ENCODE peak calls at places on chromosomes 5 and 9, in nine cellular contexts. Y, H, Z, T, F, C, M, N and L are unnamed samples.

GRCh38 chr5:41793156-41793770 is 77.0 kb downstream of the OXCT1 start:
- DNase-seq in Y (no peak), H (no peak), Z (no peak), T (peak; percentile 92), F (no peak), C (no peak), M (peak; percentile 86), N (no peak), L (no peak)

GRCh38 chr9:114263853-114264510 is 58.9 kb upstream of the ORM1 start:
- DNase-seq in Y (no peak), H (no peak), Z (peak; percentile 67), T (peak; percentile 44), F (no peak), C (no peak), M (no peak), N (no peak), L (no peak)

GRCh38 chr9:130480673-130481072 is 35.9 kb downstream of the ASS1 start:
- DNase-seq in Y (no peak), H (no peak), Z (peak; percentile 66), T (peak; percentile 8), F (no peak), C (no peak), M (no peak), N (no peak), L (no peak)

GRCh38 chr5:74493426-74493825 is 147.1 kb downstream of the ENC1 start:
- DNase-seq in Y (no peak), H (no peak), Z (no peak), T (no peak), F (no peak), C (no peak), M (no peak), N (no peak), L (peak; percentile 10)

GRCh38 chr5:158877124-158877581 is 222.6 kb downstream of the EBF1 start:
- DNase-seq in Y (no peak), H (no peak), Z (no peak), T (peak; percentile 8), F (no peak), C (no peak), M (no peak), N (no peak), L (no peak)

GRCh38 chr9:70056545-70056944 is 12.9 kb downstream of the MAMDC2 start:
- DNase-seq in Y (no peak), H (no peak), Z (no peak), T (no peak), F (no peak), C (no peak), M (no peak), N (no peak), L (no peak)

GRCh38 chr5:62969409-62970120 is 390.9 kb downstream of the LRRC70 start:
- DNase-seq in Y (no peak), H (no peak), Z (no peak), T (no peak), F (no peak), C (no peak), M (no peak), N (no peak), L (no peak)

GRCh38 chr9:125461501-125462190 is 200.0 kb downstream of the GAPVD1 start:
- DNase-seq in Y (no peak), H (no peak), Z (no peak), T (no peak), F (no peak), C (no peak), M (no peak), N (no peak), L (no peak)

GRCh38 chr5:4941957-4942830 is 197.9 kb upstream of the ADAMTS16 start:
- DNase-seq in Y (peak; percentile 8), H (no peak), Z (peak; percentile 74), T (no peak), F (no peak), C (no peak), M (no peak), N (peak; percentile 58), L (no peak)

GRCh38 chr5:135741040-135741439 is 93.4 kb upstream of the SLC25A48 start:
- DNase-seq in Y (no peak), H (no peak), Z (no peak), T (no peak), F (no peak), C (no peak), M (peak; percentile 4), N (no peak), L (no peak)

GRCh38 chr9:127438394-127438793 is 12.8 kb downstream of the RPL12 start:
- DNase-seq in Y (no peak), H (no peak), Z (no peak), T (no peak), F (no peak), C (no peak), M (no peak), N (no peak), L (no peak)

GRCh38 chr9:135590486-135591079 is 29.0 kb downstream of the PAEP start:
- DNase-seq in Y (no peak), H (no peak), Z (no peak), T (no peak), F (no peak), C (no peak), M (no peak), N (no peak), L (no peak)

GRCh38 chr5:175861337-175862130 is 9.8 kb upstream of the CPLX2 start:
- DNase-seq in Y (no peak), H (no peak), Z (no peak), T (no peak), F (no peak), C (no peak), M (no peak), N (no peak), L (no peak)

GRCh38 chr9:110031511-110032173 is 176.3 kb downstream of the C9orf152 start:
- DNase-seq in Y (no peak), H (peak; percentile 57), Z (no peak), T (peak; percentile 79), F (no peak), C (no peak), M (no peak), N (no peak), L (peak; percentile 80)

GRCh38 chr9:131288217-131288616 is 1.3 kb upstream of the PLPP7 start:
- DNase-seq in Y (no peak), H (no peak), Z (no peak), T (no peak), F (no peak), C (no peak), M (no peak), N (no peak), L (no peak)

GRCh38 chr5:1923341-1923740 is 40.6 kb upstream of the IRX4 start:
- DNase-seq in Y (no peak), H (no peak), Z (no peak), T (no peak), F (no peak), C (no peak), M (no peak), N (no peak), L (no peak)

GRCh38 chr5:180639287-180639686 is 10.1 kb downstream of the FLT4 start:
- DNase-seq in Y (no peak), H (no peak), Z (peak; percentile 0), T (no peak), F (no peak), C (no peak), M (no peak), N (no peak), L (no peak)

GRCh38 chr5:142929602-142930001 is 159.4 kb downstream of the ARHGAP26 start:
- DNase-seq in Y (no peak), H (no peak), Z (no peak), T (peak; percentile 51), F (no peak), C (no peak), M (no peak), N (no peak), L (no peak)

GRCh38 chr5:172502410-172502809 is 48.1 kb upstream of the SH3PXD2B start:
- DNase-seq in Y (no peak), H (no peak), Z (no peak), T (no peak), F (no peak), C (no peak), M (no peak), N (no peak), L (no peak)

GRCh38 chr9:137152844-137153405 is 14.0 kb downstream of the GRIN1 start:
- DNase-seq in Y (no peak), H (no peak), Z (no peak), T (no peak), F (no peak), C (no peak), M (no peak), N (no peak), L (no peak)

GRCh38 chr9:74122661-74123060 is 374.5 kb upstream of the RORB start:
- DNase-seq in Y (no peak), H (no peak), Z (no peak), T (no peak), F (no peak), C (no peak), M (no peak), N (no peak), L (no peak)

GRCh38 chr9:83005963-83006362 is 57.0 kb downstream of the RASEF start:
- DNase-seq in Y (no peak), H (no peak), Z (no peak), T (no peak), F (no peak), C (no peak), M (no peak), N (no peak), L (no peak)

GRCh38 chr5:172276214-172276613 is 7.3 kb downstream of the UBTD2 start:
- DNase-seq in Y (no peak), H (no peak), Z (no peak), T (peak; percentile 3), F (no peak), C (no peak), M (no peak), N (no peak), L (peak; percentile 12)

GRCh38 chr5:71601222-71602026 is 14.3 kb downstream of the MCCC2 start:
- DNase-seq in Y (peak; percentile 57), H (peak; percentile 84), Z (peak; percentile 14), T (peak; percentile 99), F (peak; percentile 78), C (no peak), M (no peak), N (peak; percentile 84), L (peak; percentile 88)

GRCh38 chr5:142357469-142358090 is 32.8 kb upstream of the SPRY4 start:
- DNase-seq in Y (no peak), H (no peak), Z (no peak), T (no peak), F (no peak), C (no peak), M (no peak), N (no peak), L (no peak)

GRCh38 chr5:139374909-139375308 is 8.2 kb downstream of the SLC23A1 start:
- DNase-seq in Y (no peak), H (no peak), Z (no peak), T (no peak), F (no peak), C (no peak), M (no peak), N (no peak), L (no peak)

GRCh38 chr5:97245371-97245770 is 62.3 kb upstream of the RIOK2 start:
- DNase-seq in Y (no peak), H (no peak), Z (peak; percentile 14), T (no peak), F (no peak), C (no peak), M (no peak), N (no peak), L (no peak)

GRCh38 chr5:167730121-167730520 is 561.3 kb upstream of the WWC1 start:
- DNase-seq in Y (no peak), H (peak; percentile 83), Z (no peak), T (no peak), F (no peak), C (no peak), M (no peak), N (peak; percentile 78), L (peak; percentile 96)

GRCh38 chr5:115313052-115313451 is 16.6 kb upstream of the CCDC112 start:
- DNase-seq in Y (no peak), H (no peak), Z (no peak), T (no peak), F (no peak), C (no peak), M (no peak), N (no peak), L (no peak)

GRCh38 chr5:18433336-18433735 is 799.1 kb downstream of the TAF11L14 start:
- DNase-seq in Y (no peak), H (no peak), Z (no peak), T (no peak), F (no peak), C (no peak), M (no peak), N (no peak), L (no peak)